ENCODE peak calls at places on chromosomes 6 and 20, in six cellular contexts. Q is HTR-8/SVneo; B is effector CD4-positive, alpha-beta T cell; S is epithelial cell of esophagus; C is tibial artery; E is kidney glomerular epithelial cell. I is an unnamed sample.
A peak's percentile ranks its signal among the peaks of the same experiment; 100 is the strongest.

GRCh38 chr6:14799928-14800327 is 445.9 kb upstream of the JARID2 start:
- DNase-seq in Q (peak; percentile 41), B (no peak), S (peak; percentile 76), C (no peak), E (no peak), I (peak; percentile 71)

GRCh38 chr6:35046862-35047261 is 94.3 kb downstream of the TCP11 start:
- DNase-seq in Q (no peak), B (no peak), S (peak; percentile 39), C (peak; percentile 41), E (no peak), I (no peak)

GRCh38 chr6:111850288-111850937 is 22.8 kb downstream of the FYN start:
- DNase-seq in Q (no peak), B (no peak), S (no peak), C (no peak), E (no peak), I (peak; percentile 59)

GRCh38 chr20:62734881-62735280 is 26.2 kb downstream of the NTSR1 start:
- DNase-seq in Q (no peak), B (no peak), S (no peak), C (peak; percentile 57), E (no peak), I (peak; percentile 3)

GRCh38 chr6:168920289-168920688 is 333.4 kb downstream of the THBS2 start:
- DNase-seq in Q (no peak), B (no peak), S (no peak), C (no peak), E (no peak), I (no peak)

GRCh38 chr6:125102901-125103300 is 50.7 kb upstream of the TPD52L1 start:
- DNase-seq in Q (peak; percentile 46), B (no peak), S (peak; percentile 75), C (no peak), E (peak; percentile 79), I (no peak)

GRCh38 chr6:127950566-127951141 is 49.8 kb upstream of the THEMIS start:
- DNase-seq in Q (no peak), B (no peak), S (no peak), C (no peak), E (no peak), I (no peak)

GRCh38 chr6:115360602-115361325 is 699.9 kb downstream of the FRK start:
- DNase-seq in Q (no peak), B (no peak), S (peak; percentile 22), C (no peak), E (no peak), I (no peak)

GRCh38 chr20:14361509-14362179 is 24.2 kb upstream of the FLRT3 start:
- DNase-seq in Q (no peak), B (no peak), S (no peak), C (no peak), E (no peak), I (no peak)

GRCh38 chr6:123489589-123489988 is 147.2 kb downstream of the TRDN start:
- DNase-seq in Q (no peak), B (no peak), S (peak; percentile 54), C (no peak), E (no peak), I (no peak)

I was measured in left ventricle myocardium inferior.